ENCODE peak calls at places on chromosome 14, in five cellular contexts. K, N, F, X and G are unnamed samples. For H3K9me3 and H3K4me1, the result is how much of the 10 kb centered on the place peaks cover.

GRCh38 chr14:89386214-89386886 is 30.7 kb downstream of the FOXN3 start:
- DNase-seq in K (no peak), N (no peak), F (no peak), X (no peak), G (no peak)

GRCh38 chr14:84144166-84144565 is 1385.8 kb upstream of the FLRT2 start:
- DNase-seq in K (no peak), N (no peak), F (no peak), X (no peak), G (no peak)

GRCh38 chr14:23005861-23006534 is 3.9 kb downstream of the C14orf93 start:
- DNase-seq in K (no peak), N (no peak), F (no peak), X (no peak), G (no peak)

GRCh38 chr14:103517626-103518415 is 4.8 kb downstream of the CKB start:
- DNase-seq in K (no peak), N (no peak), F (no peak), X (peak), G (no peak)

GRCh38 chr14:39988939-39989338 is 556.7 kb upstream of the FBXO33 start:
- DNase-seq in K (no peak), N (no peak), F (no peak), X (no peak), G (peak)

GRCh38 chr14:65250162-65250495 is 147.8 kb upstream of the MAX start:
- DNase-seq in K (no peak), N (no peak), F (no peak), X (no peak), G (no peak)

GRCh38 chr14:97456958-97457357 is 659.8 kb downstream of the VRK1 start:
- DNase-seq in K (no peak), N (no peak), F (no peak), X (no peak), G (no peak)

GRCh38 chr14:87888136-87888999 is 104.6 kb downstream of the GALC start:
- DNase-seq in K (no peak), N (peak), F (peak), X (no peak), G (peak)

GRCh38 chr14:76133103-76133502 is 18.6 kb upstream of the GPATCH2L start:
- DNase-seq in K (no peak), N (no peak), F (no peak), X (no peak), G (no peak)

GRCh38 chr14:19873178-19873577 is 1.8 kb upstream of the OR4K2 start:
- DNase-seq in K (no peak), N (no peak), F (no peak), X (no peak), G (no peak)

GRCh38 chr14:96494331-96494730 is 7.9 kb upstream of the PAPOLA start:
- DNase-seq in K (no peak), N (no peak), F (no peak), X (no peak), G (no peak)

GRCh38 chr14:86501611-86502010 is 971.7 kb downstream of the FLRT2 start:
- DNase-seq in K (no peak), N (no peak), F (no peak), X (no peak), G (no peak)

GRCh38 chr14:74591394-74591793 is 20.6 kb downstream of the LTBP2 start:
- DNase-seq in K (no peak), N (no peak), F (no peak), X (no peak), G (no peak)

GRCh38 chr14:50121506-50121905 is 5.1 kb upstream of the VCPKMT start:
- DNase-seq in K (no peak), N (no peak), F (no peak), X (no peak), G (no peak)

GRCh38 chr14:80074905-80075304 is 136.4 kb downstream of the DIO2 start:
- DNase-seq in K (no peak), N (no peak), F (no peak), X (no peak), G (no peak)

GRCh38 chr14:96638041-96638855 is 136.1 kb downstream of the PAPOLA start:
- DNase-seq in K (no peak), N (no peak), F (no peak), X (no peak), G (no peak)

GRCh38 chr14:54335569-54336155 is 61.1 kb upstream of the CDKN3 start:
- DNase-seq in K (no peak), N (no peak), F (no peak), X (no peak), G (no peak)

DNA sequence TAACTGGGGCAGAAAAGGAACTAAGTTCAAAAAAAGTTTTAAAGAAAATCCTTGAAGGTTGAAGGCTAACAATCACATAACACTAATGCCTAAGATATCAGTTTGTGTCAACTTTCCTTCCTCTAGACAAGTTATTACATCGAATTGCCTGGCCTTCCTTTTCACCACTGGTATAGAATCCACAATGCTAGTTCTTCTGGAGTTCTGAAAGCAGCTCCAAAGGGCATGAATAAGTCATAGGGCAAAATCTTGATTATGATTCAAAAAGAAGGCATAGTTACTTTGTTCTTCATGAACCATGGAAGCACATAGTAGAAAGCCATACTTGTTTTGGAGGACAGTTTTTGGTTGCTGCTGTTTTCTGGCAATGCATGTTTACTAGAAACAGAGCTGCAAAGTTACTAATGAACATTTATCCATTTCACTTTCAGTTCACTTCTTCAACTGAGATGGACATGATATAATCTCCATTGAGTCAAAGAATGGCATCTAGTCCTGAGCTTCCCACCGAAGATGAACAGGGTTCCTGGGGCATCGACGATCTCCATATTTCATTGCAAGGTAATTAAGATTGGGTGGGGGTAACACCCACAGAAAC is 56.0 kb downstream of the SYNE2 start:
- DNase-seq in K (no peak), N (no peak), F (no peak), X (no peak), G (no peak)
- H3K27ac ChIP-seq in K (no peak), N (peak), F (peak), X (no peak), G (no peak)

GRCh38 chr14:41549821-41550597 is 56.7 kb upstream of the LRFN5 start:
- DNase-seq in K (no peak), N (no peak), F (no peak), X (no peak), G (no peak)
- H3K9me3 ChIP-seq in K (under half), N (under half), F (under half), X (under half), G (under half)

GRCh38 chr14:101364503-101365328 is 196.6 kb upstream of the DIO3 start:
- DNase-seq in K (peak), N (no peak), F (peak), X (peak), G (no peak)
- H3K4me1 ChIP-seq in K (under half), N (under half), F (under half), X (under half), G (under half)

DNA sequence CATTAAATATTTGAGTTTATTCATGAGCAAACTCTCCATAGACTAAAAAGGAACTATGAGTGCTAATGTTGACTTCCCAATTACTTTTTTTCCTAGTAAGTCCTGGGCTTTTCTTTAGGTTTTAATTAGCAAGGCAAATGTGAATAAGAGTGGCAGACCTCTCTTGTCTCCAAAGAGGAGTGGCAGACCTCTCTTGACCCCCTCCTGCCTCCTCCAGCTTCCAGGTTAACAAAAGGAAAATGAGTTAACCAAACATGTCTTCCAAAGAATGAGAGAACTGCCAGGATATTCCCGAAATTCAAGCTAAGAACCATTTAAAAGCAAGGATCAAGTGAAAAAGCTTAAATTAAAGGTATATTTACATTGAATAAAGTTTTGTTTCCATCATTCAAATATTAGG is 253.2 kb downstream of the MDGA2 start:
- DNase-seq in K (no peak), N (no peak), F (no peak), X (no peak), G (no peak)
- H3K27ac ChIP-seq in K (no peak), N (no peak), F (no peak), X (no peak), G (no peak)

GRCh38 chr14:38203929-38204716 is 3.6 kb upstream of the SSTR1 start:
- DNase-seq in K (no peak), N (no peak), F (no peak), X (no peak), G (no peak)
- H3K9me3 ChIP-seq in K (under half), N (under half), F (under half), X (under half), G (under half)

GRCh38 chr14:95321201-95321600 is 1.5 kb upstream of the CLMN start:
- DNase-seq in K (no peak), N (no peak), F (no peak), X (no peak), G (no peak)
- H3K4me1 ChIP-seq in K (under half), N (under half), F (under half), X (under half), G (under half)

GRCh38 chr14:71206766-71207371 is 299.6 kb downstream of the PCNX1 start:
- DNase-seq in K (peak), N (peak), F (no peak), X (no peak), G (no peak)
- H3K27ac ChIP-seq in K (peak), N (no peak), F (no peak), X (no peak), G (no peak)

GRCh38 chr14:27688823-27689444 is 1077.7 kb upstream of the FOXG1 start:
- DNase-seq in K (no peak), N (no peak), F (no peak), X (no peak), G (no peak)

DNA sequence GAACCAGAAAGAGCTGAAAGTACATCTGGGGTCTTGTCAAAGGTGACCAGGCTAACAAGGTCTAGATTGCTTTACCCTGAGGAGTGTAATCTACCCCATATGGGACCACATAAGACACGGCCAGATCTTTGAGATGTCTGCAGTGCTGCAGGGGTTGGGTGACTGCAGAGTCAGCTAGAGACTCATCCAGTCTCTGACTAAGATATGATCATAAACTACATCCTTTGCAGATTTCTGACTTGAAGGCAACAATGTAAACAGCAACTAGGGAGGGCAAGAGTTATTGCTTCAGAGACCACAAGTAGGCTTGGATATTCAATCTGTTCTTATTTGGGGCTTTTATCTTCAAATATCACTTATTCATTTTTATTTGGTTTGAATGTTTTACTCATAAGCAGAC is 1080.5 kb upstream of the FOXG1 start:
- DNase-seq in K (no peak), N (no peak), F (no peak), X (no peak), G (no peak)
- H3K9me3 ChIP-seq in K (under half), N (under half), F (under half), X (under half), G (under half)

GRCh38 chr14:104976198-104977007 is 1.8 kb downstream of the AHNAK2 start:
- DNase-seq in K (no peak), N (peak), F (peak), X (peak), G (no peak)
- H3K4me1 ChIP-seq in K (under half), N (half or more), F (under half), X (under half), G (under half)

GRCh38 chr14:61586539-61587396 is 108.5 kb upstream of the HIF1A start:
- DNase-seq in K (no peak), N (no peak), F (no peak), X (no peak), G (no peak)
- H3K27ac ChIP-seq in K (peak), N (peak), F (no peak), X (peak), G (no peak)